ENCODE peak calls at places on chromosomes 11 and 22, in six cellular contexts. I is upper lobe of right lung; V is neural progenitor cell; H is CD4-positive, CD25-positive, alpha-beta regulatory T cell; W is transverse colon; P is mesendoderm. B is an unnamed sample. For H3K27me3 and H3K4me1, the result is how much of the 10 kb centered on the place peaks cover.

GRCh38 chr11:45859661-45860140 is 12.4 kb downstream of the CRY2 start:
- DNase-seq in I (peak), V (peak), H (no peak), W (peak), P (peak), B (peak)

GRCh38 chr11:103622296-103622695 is 414.1 kb upstream of the DDI1 start:
- DNase-seq in I (no peak), V (no peak), H (no peak), W (no peak), P (no peak), B (no peak)

GRCh38 chr22:37486224-37486845 is at the start of gene MFNG:
- DNase-seq in I (peak), V (peak), H (peak), W (peak), P (peak), B (peak)

GRCh38 chr11:60377737-60378136 is 595 bp upstream of the MS4A7 start:
- DNase-seq in I (peak), V (no peak), H (no peak), W (peak), P (no peak), B (peak)

GRCh38 chr11:130611791-130612251 is 163.4 kb downstream of the ADAMTS15 start:
- DNase-seq in I (no peak), V (no peak), H (no peak), W (no peak), P (peak), B (peak)

GRCh38 chr11:65654375-65655349 is 8.1 kb downstream of the RELA start:
- DNase-seq in I (peak), V (no peak), H (no peak), W (peak), P (no peak), B (peak)

GRCh38 chr22:27632451-27633295 is 168.9 kb downstream of the MN1 start:
- DNase-seq in I (no peak), V (no peak), H (no peak), W (no peak), P (no peak), B (no peak)

GRCh38 chr11:126834149-126834548 is 166.4 kb downstream of the KIRREL3 start:
- DNase-seq in I (no peak), V (no peak), H (no peak), W (no peak), P (no peak), B (no peak)

GRCh38 chr11:118211006-118211405 is 13.8 kb downstream of the JAML start:
- DNase-seq in I (no peak), V (peak), H (no peak), W (no peak), P (peak), B (no peak)

GRCh38 chr11:118207079-118207478 is 17.7 kb downstream of the JAML start:
- DNase-seq in I (no peak), V (no peak), H (no peak), W (no peak), P (no peak), B (no peak)

GRCh38 chr11:118206612-118207031 is 18.2 kb downstream of the JAML start:
- DNase-seq in I (no peak), V (no peak), H (no peak), W (no peak), P (no peak), B (no peak)

GRCh38 chr11:118210323-118210722 is 14.5 kb downstream of the JAML start:
- DNase-seq in I (no peak), V (no peak), H (no peak), W (no peak), P (no peak), B (no peak)

GRCh38 chr11:118209037-118209436 is 15.8 kb downstream of the JAML start:
- DNase-seq in I (no peak), V (no peak), H (no peak), W (no peak), P (no peak), B (no peak)
- H3K27me3 ChIP-seq in I (under half), V (under half), H (under half), W (under half), P (under half), B (under half)

GRCh38 chr11:10655227-10655626 is 38.3 kb downstream of the IRAG1 start:
- DNase-seq in I (no peak), V (no peak), H (no peak), W (no peak), P (no peak), B (no peak)

GRCh38 chr11:10654211-10655150 is 39.1 kb downstream of the IRAG1 start:
- DNase-seq in I (no peak), V (peak), H (peak), W (no peak), P (peak), B (peak)

GRCh38 chr11:10657308-10658271 is 36.0 kb downstream of the IRAG1 start:
- DNase-seq in I (no peak), V (no peak), H (no peak), W (no peak), P (no peak), B (peak)

GRCh38 chr11:10658621-10659338 is 34.8 kb downstream of the IRAG1 start:
- DNase-seq in I (no peak), V (no peak), H (no peak), W (no peak), P (no peak), B (no peak)

DNA sequence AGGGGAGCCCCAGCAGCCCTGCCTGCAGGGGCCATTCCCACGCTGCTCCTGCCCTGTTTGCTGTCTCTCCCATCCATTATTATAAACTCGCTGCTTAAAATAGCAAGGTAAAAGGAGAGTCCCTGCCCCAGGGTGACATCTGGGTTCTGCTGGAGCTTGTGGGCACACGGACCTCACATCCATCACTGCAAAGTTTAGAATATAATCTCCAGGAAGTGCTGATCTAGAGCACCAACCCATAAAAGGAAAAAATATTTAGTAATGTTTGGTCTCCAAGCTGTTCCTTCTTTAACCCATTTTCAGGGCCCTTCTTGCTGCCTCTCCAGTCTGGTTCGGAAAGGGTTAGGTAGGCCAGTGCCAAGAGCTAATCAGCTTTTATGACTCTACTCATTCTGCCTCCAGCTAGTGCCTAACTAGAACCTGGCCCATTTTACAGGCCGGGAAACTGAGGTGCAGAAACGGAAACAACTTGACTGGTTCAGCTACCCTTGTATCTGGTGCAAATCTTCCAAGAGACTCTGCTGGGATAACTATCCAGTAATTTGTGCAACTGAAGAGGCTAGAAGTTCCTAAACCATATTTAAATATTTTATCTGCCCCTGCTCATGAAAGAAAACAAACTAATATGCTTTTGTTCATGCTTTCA is 37.5 kb downstream of the IRAG1 start:
- DNase-seq in I (peak), V (no peak), H (no peak), W (no peak), P (no peak), B (no peak)
- H3K4me1 ChIP-seq in I (half or more), V (under half), H (under half), W (half or more), P (under half), B (half or more)

GRCh38 chr11:1541474-1542204 is 30.4 kb downstream of the DUSP8 start:
- DNase-seq in I (no peak), V (peak), H (no peak), W (no peak), P (no peak), B (no peak)

GRCh38 chr11:1544536-1544935 is 27.5 kb downstream of the DUSP8 start:
- DNase-seq in I (no peak), V (no peak), H (no peak), W (no peak), P (no peak), B (no peak)

GRCh38 chr11:1545432-1545831 is 26.6 kb downstream of the DUSP8 start:
- DNase-seq in I (no peak), V (no peak), H (no peak), W (no peak), P (no peak), B (no peak)

GRCh38 chr11:1542267-1542666 is 29.8 kb downstream of the DUSP8 start:
- DNase-seq in I (no peak), V (no peak), H (no peak), W (peak), P (no peak), B (no peak)

GRCh38 chr11:1543606-1544263 is 28.3 kb downstream of the DUSP8 start:
- DNase-seq in I (no peak), V (no peak), H (no peak), W (no peak), P (no peak), B (no peak)
- H3K27me3 ChIP-seq in I (under half), V (half or more), H (under half), W (under half), P (under half), B (under half)

DNA sequence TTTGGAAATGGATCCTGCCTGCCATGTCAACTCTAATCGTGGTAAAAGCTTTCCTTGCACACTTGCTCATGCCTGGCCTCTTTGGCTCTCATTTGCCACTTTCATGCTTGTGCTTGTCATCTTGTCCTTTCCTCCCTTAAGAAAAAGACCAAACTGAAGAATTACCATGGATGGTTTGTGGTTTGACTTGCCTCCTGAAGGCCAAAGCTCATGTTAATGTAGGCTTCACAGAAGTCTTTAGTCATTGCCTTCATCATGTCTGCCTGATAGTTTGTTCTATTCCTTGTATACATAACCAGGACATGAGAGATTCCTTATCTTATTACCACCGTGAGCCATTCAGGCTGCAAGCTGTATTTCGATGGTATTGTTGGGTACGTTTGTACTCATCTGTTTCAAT is 17.3 kb downstream of the TEAD1 start:
- DNase-seq in I (no peak), V (no peak), H (no peak), W (no peak), P (no peak), B (no peak)
- H3K4me1 ChIP-seq in I (under half), V (half or more), H (under half), W (half or more), P (half or more), B (half or more)

B was measured in adrenal gland.